ENCODE peak calls at places on chromosomes 13 and 19, in ten cellular contexts. C, B, L, U, Y, X, S, Z, Q and D are unnamed samples. For H3K36me3, the result is how much of the 10 kb centered on the place peaks cover.

GRCh38 chr19:40119380-40119779 is 28.6 kb upstream of the ZNF780A start:
- DNase-seq in C (no peak), B (no peak), L (no peak), U (no peak), Y (no peak), X (no peak), S (no peak), Z (no peak), Q (no peak), D (no peak)

GRCh38 chr19:1248454-1249297 is at the start of gene MIDN:
- DNase-seq in C (peak), B (peak), L (peak), U (no peak), Y (peak), X (peak), S (peak), Z (peak), Q (peak), D (peak)

GRCh38 chr13:44013666-44014291 is 134.1 kb downstream of the LACC1 start:
- DNase-seq in C (no peak), B (no peak), L (no peak), U (no peak), Y (peak), X (peak), S (no peak), Z (no peak), Q (no peak), D (no peak)

GRCh38 chr19:4933528-4933927 is 24.2 kb downstream of the UHRF1 start:
- DNase-seq in C (no peak), B (no peak), L (no peak), U (no peak), Y (peak), X (no peak), S (no peak), Z (no peak), Q (no peak), D (no peak)

GRCh38 chr13:81021284-81021683 is 680.4 kb upstream of the SPRY2 start:
- DNase-seq in C (no peak), B (no peak), L (no peak), U (no peak), Y (no peak), X (no peak), S (no peak), Z (no peak), Q (no peak), D (no peak)

GRCh38 chr19:48053076-48053475 is 9.2 kb upstream of the CABP5 start:
- DNase-seq in C (no peak), B (no peak), L (no peak), U (no peak), Y (no peak), X (no peak), S (no peak), Z (no peak), Q (no peak), D (no peak)

GRCh38 chr13:52600666-52601065 is 41.6 kb upstream of the HNRNPA1L2 start:
- DNase-seq in C (no peak), B (no peak), L (no peak), U (no peak), Y (no peak), X (no peak), S (no peak), Z (no peak), Q (no peak), D (no peak)

GRCh38 chr19:2199215-2199614 is 35.5 kb downstream of the DOT1L start:
- DNase-seq in C (peak), B (no peak), L (no peak), U (no peak), Y (no peak), X (no peak), S (no peak), Z (no peak), Q (no peak), D (no peak)

GRCh38 chr13:44068169-44068568 is 188.5 kb downstream of the LACC1 start:
- DNase-seq in C (no peak), B (no peak), L (no peak), U (no peak), Y (peak), X (peak), S (no peak), Z (no peak), Q (no peak), D (no peak)

GRCh38 chr13:75469087-75469486 is 12.9 kb downstream of the TBC1D4 start:
- DNase-seq in C (no peak), B (no peak), L (no peak), U (no peak), Y (no peak), X (no peak), S (no peak), Z (no peak), Q (no peak), D (no peak)

GRCh38 chr19:29873024-29873800 is 61.4 kb downstream of the CCNE1 start:
- DNase-seq in C (peak), B (peak), L (peak), U (peak), Y (peak), X (no peak), S (peak), Z (peak), Q (peak), D (peak)

GRCh38 chr13:111337206-111337605 is 16.8 kb downstream of the TEX29 start:
- DNase-seq in C (no peak), B (no peak), L (no peak), U (no peak), Y (peak), X (peak), S (no peak), Z (no peak), Q (no peak), D (no peak)

GRCh38 chr19:15318241-15318691 is 14.1 kb downstream of the BRD4 start:
- DNase-seq in C (no peak), B (no peak), L (no peak), U (no peak), Y (no peak), X (no peak), S (no peak), Z (no peak), Q (no peak), D (no peak)

GRCh38 chr19:50725218-50725931 is 2.2 kb downstream of the CLEC11A start:
- DNase-seq in C (no peak), B (no peak), L (no peak), U (no peak), Y (no peak), X (no peak), S (no peak), Z (no peak), Q (no peak), D (no peak)

GRCh38 chr13:95463516-95463915 is 89.0 kb upstream of the CLDN10 start:
- DNase-seq in C (no peak), B (no peak), L (no peak), U (no peak), Y (no peak), X (no peak), S (no peak), Z (no peak), Q (no peak), D (no peak)

GRCh38 chr13:47211106-47211505 is 314.3 kb upstream of the HTR2A start:
- DNase-seq in C (no peak), B (no peak), L (no peak), U (no peak), Y (peak), X (peak), S (no peak), Z (no peak), Q (no peak), D (no peak)

GRCh38 chr13:29703421-29703820 is 107.9 kb upstream of the SLC7A1 start:
- DNase-seq in C (no peak), B (no peak), L (no peak), U (no peak), Y (no peak), X (no peak), S (no peak), Z (no peak), Q (no peak), D (no peak)

GRCh38 chr19:4870025-4870700 is 2.7 kb upstream of the PLIN3 start:
- DNase-seq in C (no peak), B (peak), L (peak), U (no peak), Y (peak), X (peak), S (no peak), Z (no peak), Q (peak), D (no peak)

GRCh38 chr19:30076101-30076551 is 134.1 kb downstream of the URI1 start:
- DNase-seq in C (peak), B (no peak), L (no peak), U (no peak), Y (no peak), X (no peak), S (no peak), Z (no peak), Q (no peak), D (peak)

GRCh38 chr13:113840541-113841354 is 23.1 kb downstream of the GAS6 start:
- DNase-seq in C (peak), B (no peak), L (peak), U (no peak), Y (no peak), X (no peak), S (no peak), Z (peak), Q (peak), D (no peak)

GRCh38 chr13:32164622-32165268 is 133.2 kb downstream of the FRY start:
- DNase-seq in C (no peak), B (no peak), L (no peak), U (peak), Y (peak), X (peak), S (no peak), Z (no peak), Q (no peak), D (no peak)

GRCh38 chr19:13883665-13884064 is 6.7 kb downstream of the NANOS3 start:
- DNase-seq in C (no peak), B (no peak), L (no peak), U (peak), Y (no peak), X (no peak), S (no peak), Z (no peak), Q (no peak), D (no peak)

GRCh38 chr13:107531180-107531579 is 684.2 kb downstream of the LIG4 start:
- DNase-seq in C (no peak), B (no peak), L (no peak), U (no peak), Y (no peak), X (no peak), S (no peak), Z (no peak), Q (no peak), D (no peak)

GRCh38 chr13:78382946-78383542 is 220.3 kb downstream of the POU4F1 start:
- DNase-seq in C (no peak), B (no peak), L (no peak), U (no peak), Y (no peak), X (no peak), S (no peak), Z (peak), Q (no peak), D (no peak)

GRCh38 chr13:103935117-103935516 is 868.9 kb upstream of the SLC10A2 start:
- DNase-seq in C (no peak), B (no peak), L (no peak), U (no peak), Y (no peak), X (no peak), S (no peak), Z (no peak), Q (no peak), D (no peak)

GRCh38 chr19:38105574-38105973 is 118.4 kb downstream of the DPF1 start:
- DNase-seq in C (no peak), B (no peak), L (no peak), U (no peak), Y (no peak), X (no peak), S (no peak), Z (no peak), Q (no peak), D (no peak)
- H3K36me3 ChIP-seq in C (half or more), B (half or more), L (under half), U (under half), Y (under half), X (half or more), S (under half), Z (half or more), Q (half or more), D (under half)

DNA sequence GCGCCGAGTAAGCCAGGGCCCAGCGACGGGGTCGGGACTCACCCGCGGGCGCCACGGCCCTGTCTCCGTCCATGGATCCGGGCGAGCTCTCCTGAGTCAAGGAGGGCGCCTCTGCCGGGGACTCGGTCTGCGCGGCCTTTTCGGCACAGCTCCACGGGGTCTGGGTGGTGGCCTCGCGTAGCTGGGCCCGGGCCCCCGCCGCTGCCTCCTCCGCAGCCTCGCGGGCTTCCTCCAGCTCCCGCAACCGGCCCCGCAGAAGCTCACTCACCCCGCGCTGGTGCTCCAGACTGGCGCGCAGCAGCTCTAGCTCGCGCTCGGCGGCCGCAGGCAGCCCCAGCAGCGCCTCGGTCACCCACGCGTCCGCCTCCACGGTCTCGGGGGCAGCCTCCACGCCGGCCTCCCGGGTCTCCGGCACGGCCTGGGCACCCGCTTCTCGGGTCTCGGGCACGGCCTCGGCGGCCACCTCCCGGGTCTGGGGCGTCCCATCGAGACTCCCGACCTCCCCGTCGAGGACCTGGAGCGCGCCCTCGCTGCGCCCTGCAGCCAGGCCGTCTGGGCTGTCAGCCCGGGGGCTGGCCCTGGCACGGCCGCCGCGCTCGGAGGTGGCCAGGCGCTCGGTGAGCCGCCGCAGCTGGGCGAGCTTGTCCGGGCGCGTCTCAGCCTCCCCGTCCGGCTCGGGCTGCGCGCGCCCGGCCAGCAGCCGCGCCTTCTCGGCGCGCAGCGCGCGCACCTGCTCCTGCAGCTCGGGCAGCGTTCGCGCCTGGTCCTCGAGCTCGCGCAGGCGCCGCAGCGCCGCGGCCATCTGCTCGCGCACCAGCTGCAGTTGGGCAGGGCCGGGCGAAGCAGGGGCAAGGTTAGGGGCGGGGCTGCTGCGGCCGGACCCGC is 8.4 kb downstream of the KANK3 start:
- DNase-seq in C (peak), B (no peak), L (no peak), U (no peak), Y (peak), X (no peak), S (no peak), Z (peak), Q (no peak), D (peak)
- H3K4me3 ChIP-seq in C (peak), B (no peak), L (no peak), U (no peak), Y (peak), X (peak), S (no peak), Z (peak), Q (peak), D (no peak)

GRCh38 chr13:46158983-46159382 is 23.0 kb downstream of the LCP1 start:
- DNase-seq in C (no peak), B (no peak), L (no peak), U (no peak), Y (no peak), X (no peak), S (no peak), Z (no peak), Q (no peak), D (no peak)
- H3K36me3 ChIP-seq in C (under half), B (under half), L (under half), U (half or more), Y (under half), X (under half), S (under half), Z (under half), Q (under half), D (under half)

GRCh38 chr13:65829241-65830008 is 1400.7 kb downstream of the PCDH9 start:
- DNase-seq in C (peak), B (no peak), L (no peak), U (no peak), Y (no peak), X (no peak), S (no peak), Z (no peak), Q (no peak), D (no peak)
- H3K4me3 ChIP-seq in C (no peak), B (no peak), L (no peak), U (no peak), Y (no peak), X (no peak), S (no peak), Z (no peak), Q (no peak), D (no peak)

DNA sequence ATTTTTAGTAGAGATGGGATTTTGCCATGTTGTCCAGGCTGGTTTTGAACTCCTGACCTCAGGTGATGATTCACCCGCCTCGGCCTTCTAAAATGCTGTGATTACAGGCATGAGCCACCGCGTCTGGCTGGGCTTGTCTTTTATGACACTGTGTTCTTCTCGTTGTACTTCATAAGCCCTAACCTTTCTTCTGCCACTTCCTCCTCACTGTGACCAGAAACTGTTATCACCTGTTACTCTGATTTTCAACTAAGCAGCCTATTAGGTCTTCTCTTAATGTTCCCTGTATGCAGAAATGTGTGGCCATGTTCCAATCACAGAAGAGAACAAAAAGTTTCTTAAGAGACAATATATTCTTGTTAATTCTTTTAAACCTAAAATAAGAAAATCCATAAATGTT is 16.4 kb downstream of the ZNF790 start:
- DNase-seq in C (no peak), B (no peak), L (no peak), U (no peak), Y (no peak), X (no peak), S (no peak), Z (no peak), Q (no peak), D (no peak)
- H3K36me3 ChIP-seq in C (half or more), B (half or more), L (under half), U (half or more), Y (under half), X (half or more), S (under half), Z (half or more), Q (half or more), D (half or more)

GRCh38 chr19:11191934-11192333 is 5.4 kb downstream of the KANK2 start:
- DNase-seq in C (no peak), B (no peak), L (no peak), U (no peak), Y (no peak), X (no peak), S (no peak), Z (no peak), Q (no peak), D (no peak)
- H3K4me3 ChIP-seq in C (no peak), B (no peak), L (no peak), U (no peak), Y (no peak), X (no peak), S (no peak), Z (peak), Q (no peak), D (no peak)